ENCODE peak calls at places on chromosome 2, in four cellular contexts. One of them, this sample, is unnamed.

GRCh38 chr2:110126086-110126773 is 10.6 kb upstream of the MALL start:
- DNase-seq in NCI-H187: peak; percentile 56
- DNase-seq in LoVo: no peak
- DNase-seq in CD4-positive, alpha-beta T cell: no peak
- DNase-seq in this sample: no peak

GRCh38 chr2:41234093-41234492 is 782.2 kb upstream of the SLC8A1 start:
- DNase-seq in LoVo: no peak
- DNase-seq in CD4-positive, alpha-beta T cell: no peak
- DNase-seq in NCI-H187: no peak
- DNase-seq in this sample: no peak

GRCh38 chr2:55157474-55157884 is 74.6 kb downstream of the CLHC1 start:
- DNase-seq in LoVo: no peak
- DNase-seq in NCI-H187: no peak
- DNase-seq in CD4-positive, alpha-beta T cell: no peak
- DNase-seq in this sample: no peak

GRCh38 chr2:149743842-149744468 is 156.4 kb upstream of the MMADHC start:
- DNase-seq in NCI-H187: no peak
- DNase-seq in CD4-positive, alpha-beta T cell: no peak
- DNase-seq in LoVo: no peak
- DNase-seq in this sample: no peak

GRCh38 chr2:27636766-27637165 is 7.9 kb downstream of the GPN1 start:
- DNase-seq in LoVo: no peak
- DNase-seq in NCI-H187: no peak
- DNase-seq in CD4-positive, alpha-beta T cell: no peak
- DNase-seq in this sample: no peak

GRCh38 chr2:227125506-227125905 is 38.5 kb downstream of the COL4A4 start:
- DNase-seq in NCI-H187: no peak
- DNase-seq in CD4-positive, alpha-beta T cell: no peak
- DNase-seq in LoVo: no peak
- DNase-seq in this sample: no peak

GRCh38 chr2:147696426-147696825 is 148.4 kb upstream of the ACVR2A start:
- DNase-seq in CD4-positive, alpha-beta T cell: no peak
- DNase-seq in LoVo: peak; percentile 18
- DNase-seq in NCI-H187: no peak
- DNase-seq in this sample: no peak

GRCh38 chr2:9650119-9650821 is 19.5 kb upstream of the YWHAQ start:
- DNase-seq in NCI-H187: no peak
- DNase-seq in LoVo: no peak
- DNase-seq in CD4-positive, alpha-beta T cell: no peak
- DNase-seq in this sample: no peak

GRCh38 chr2:43839776-43840564 is 1.2 kb downstream of the ABCG8 start:
- DNase-seq in CD4-positive, alpha-beta T cell: no peak
- DNase-seq in LoVo: no peak
- DNase-seq in NCI-H187: no peak
- DNase-seq in this sample: no peak

GRCh38 chr2:134728163-134728562 is 9.4 kb upstream of the TMEM163 start:
- DNase-seq in LoVo: no peak
- DNase-seq in CD4-positive, alpha-beta T cell: no peak
- DNase-seq in NCI-H187: no peak
- DNase-seq in this sample: no peak

GRCh38 chr2:197888322-197888721 is 83.9 kb downstream of the PLCL1 start:
- DNase-seq in NCI-H187: no peak
- DNase-seq in CD4-positive, alpha-beta T cell: no peak
- DNase-seq in LoVo: no peak
- DNase-seq in this sample: no peak

GRCh38 chr2:62152000-62152399 is 43.9 kb upstream of the B3GNT2 start:
- DNase-seq in CD4-positive, alpha-beta T cell: no peak
- DNase-seq in LoVo: no peak
- DNase-seq in NCI-H187: no peak
- DNase-seq in this sample: no peak

GRCh38 chr2:239917957-239918481 is 107.1 kb downstream of the NDUFA10 start:
- DNase-seq in CD4-positive, alpha-beta T cell: no peak
- DNase-seq in NCI-H187: no peak
- DNase-seq in LoVo: no peak
- DNase-seq in this sample: no peak

GRCh38 chr2:209469481-209469880 is 45.6 kb downstream of the MAP2 start:
- DNase-seq in LoVo: no peak
- DNase-seq in NCI-H187: no peak
- DNase-seq in CD4-positive, alpha-beta T cell: no peak
- DNase-seq in this sample: no peak